ENCODE peak calls at places on chromosomes 4 and X, in four cellular contexts. D is small intestine, P is brain microvascular endothelial cell, A is Peyer's patch. K is an unnamed sample.

GRCh38 chrX:33134164-33134563 is 77.2 kb downstream of the DMD start:
- DNase-seq in D (no peak), P (no peak), A (no peak), K (no peak)

GRCh38 chr4:6878451-6879059 is 31.1 kb upstream of the TBC1D14 start:
- DNase-seq in D (no peak), P (no peak), A (no peak), K (no peak)

GRCh38 chrX:105167233-105167632 is 53.3 kb downstream of the TEX13A start:
- DNase-seq in D (no peak), P (no peak), A (no peak), K (no peak)

GRCh38 chr4:87559090-87559837 is 30.1 kb upstream of the SPARCL1 start:
- DNase-seq in D (peak; percentile 5), P (no peak), A (no peak), K (peak; percentile 96)

GRCh38 chr4:150072906-150073714 is 5.1 kb upstream of the DCLK2 start:
- DNase-seq in D (no peak), P (peak; percentile 78), A (no peak), K (no peak)

GRCh38 chr4:164210377-164210776 is 543.6 kb upstream of the SMIM31 start:
- DNase-seq in D (no peak), P (peak; percentile 54), A (no peak), K (no peak)

GRCh38 chrX:48021026-48021900 is 14.5 kb downstream of the SPACA5 start:
- DNase-seq in D (peak; percentile 72), P (peak; percentile 73), A (peak; percentile 68), K (peak; percentile 77)

GRCh38 chr4:7645956-7646355 is 211.2 kb upstream of the PSAPL1 start:
- DNase-seq in D (no peak), P (no peak), A (no peak), K (no peak)

GRCh38 chr4:52423967-52424366 is 235.1 kb downstream of the USP46 start:
- DNase-seq in D (no peak), P (no peak), A (no peak), K (no peak)

GRCh38 chr4:56828784-56829535 is 7.5 kb upstream of the SPINK2 start:
- DNase-seq in D (no peak), P (peak; percentile 31), A (no peak), K (peak; percentile 56)

GRCh38 chr4:172232966-172233365 is 419.8 kb downstream of the GALNTL6 start:
- DNase-seq in D (no peak), P (no peak), A (no peak), K (peak; percentile 2)

GRCh38 chr4:173852775-173853174 is 322.7 kb upstream of the HAND2 start:
- DNase-seq in D (no peak), P (no peak), A (no peak), K (no peak)

GRCh38 chr4:24831637-24832036 is 36.3 kb downstream of the SOD3 start:
- DNase-seq in D (no peak), P (no peak), A (no peak), K (no peak)

GRCh38 chr4:139214039-139214534 is 37.1 kb upstream of the ELF2 start:
- DNase-seq in D (peak; percentile 70), P (no peak), A (no peak), K (peak; percentile 70)
- H3K27ac ChIP-seq in D (no peak overlapping the region), P (no peak overlapping the region), A (no peak overlapping the region), K (peak overlapping the region; percentile 25)

GRCh38 chrX:10173331-10173900 is 16.6 kb downstream of the CLCN4 start:
- DNase-seq in D (peak; percentile 15), P (peak; percentile 95), A (no peak), K (peak; percentile 86)
- H3K27ac ChIP-seq in D (no peak overlapping the region), P (peak overlapping the region; percentile 83), A (no peak overlapping the region), K (peak overlapping the region; percentile 40)

DNA sequence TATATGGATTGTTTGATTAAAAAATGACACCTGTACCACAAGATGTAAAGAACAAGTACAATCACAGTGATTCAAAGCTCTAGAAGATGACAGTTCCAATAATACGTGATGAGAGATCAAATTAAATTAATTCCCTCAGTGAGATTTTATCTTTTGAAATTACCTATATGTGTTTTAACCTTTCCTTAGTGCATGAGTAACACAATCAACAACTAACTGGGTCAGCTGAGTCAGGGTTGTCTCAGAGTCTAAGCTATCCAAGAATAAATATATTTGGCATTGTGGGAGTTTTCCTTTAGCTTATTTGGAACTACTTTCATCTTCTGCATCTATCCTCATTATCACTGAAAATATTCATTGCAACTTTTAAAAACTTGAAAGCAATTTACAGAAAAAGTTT is 162.8 kb downstream of the WDFY3 start:
- DNase-seq in D (no peak), P (no peak), A (no peak), K (no peak)
- H3K27ac ChIP-seq in D (no peak overlapping the region), P (peak overlapping the region; percentile 19), A (no peak overlapping the region), K (no peak overlapping the region)

GRCh38 chrX:12058087-12058486 is 80.2 kb upstream of the FRMPD4 start:
- DNase-seq in D (no peak), P (no peak), A (no peak), K (no peak)

GRCh38 chrX:12065251-12065650 is 73.0 kb upstream of the FRMPD4 start:
- DNase-seq in D (no peak), P (peak; percentile 24), A (no peak), K (peak; percentile 66)

DNA sequence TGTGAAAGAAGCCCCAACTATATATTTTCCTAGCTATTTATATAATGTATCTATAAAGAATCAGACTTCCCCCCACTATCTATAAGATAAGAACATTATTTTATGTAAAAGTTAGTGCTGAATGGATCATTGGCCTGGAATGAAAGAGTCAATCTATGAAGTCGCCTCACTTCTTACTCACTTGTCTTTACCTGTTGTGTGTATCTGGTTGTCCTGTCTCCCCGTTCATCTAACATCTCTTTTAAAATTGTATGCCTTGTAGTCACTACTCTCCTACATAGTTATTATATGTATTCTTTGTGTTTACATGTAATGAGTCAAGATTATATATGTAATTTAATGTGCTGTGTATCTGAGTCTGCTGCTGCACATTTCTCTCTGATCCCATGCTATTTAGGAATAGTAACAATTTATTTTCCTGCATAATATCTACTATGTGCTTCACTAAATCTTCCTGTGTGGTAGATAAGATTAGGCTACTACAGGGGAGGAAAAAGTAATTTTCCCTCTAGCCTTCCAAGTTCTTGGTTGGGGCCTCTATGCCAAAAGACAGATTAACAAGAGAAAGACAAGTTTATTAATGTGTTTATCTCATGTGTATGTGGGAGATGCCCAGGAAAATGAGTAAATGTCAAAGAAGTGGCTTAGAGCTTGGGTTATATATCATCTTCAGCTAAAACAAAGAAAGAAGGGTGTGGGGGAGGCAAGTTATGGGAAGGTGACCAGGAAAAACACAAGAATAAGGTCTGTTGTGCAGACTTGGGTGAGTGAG is 77.6 kb upstream of the FRMPD4 start:
- DNase-seq in D (no peak), P (no peak), A (no peak), K (no peak)
- H3K27ac ChIP-seq in D (no peak overlapping the region), P (no peak overlapping the region), A (no peak overlapping the region), K (no peak overlapping the region)

DNA sequence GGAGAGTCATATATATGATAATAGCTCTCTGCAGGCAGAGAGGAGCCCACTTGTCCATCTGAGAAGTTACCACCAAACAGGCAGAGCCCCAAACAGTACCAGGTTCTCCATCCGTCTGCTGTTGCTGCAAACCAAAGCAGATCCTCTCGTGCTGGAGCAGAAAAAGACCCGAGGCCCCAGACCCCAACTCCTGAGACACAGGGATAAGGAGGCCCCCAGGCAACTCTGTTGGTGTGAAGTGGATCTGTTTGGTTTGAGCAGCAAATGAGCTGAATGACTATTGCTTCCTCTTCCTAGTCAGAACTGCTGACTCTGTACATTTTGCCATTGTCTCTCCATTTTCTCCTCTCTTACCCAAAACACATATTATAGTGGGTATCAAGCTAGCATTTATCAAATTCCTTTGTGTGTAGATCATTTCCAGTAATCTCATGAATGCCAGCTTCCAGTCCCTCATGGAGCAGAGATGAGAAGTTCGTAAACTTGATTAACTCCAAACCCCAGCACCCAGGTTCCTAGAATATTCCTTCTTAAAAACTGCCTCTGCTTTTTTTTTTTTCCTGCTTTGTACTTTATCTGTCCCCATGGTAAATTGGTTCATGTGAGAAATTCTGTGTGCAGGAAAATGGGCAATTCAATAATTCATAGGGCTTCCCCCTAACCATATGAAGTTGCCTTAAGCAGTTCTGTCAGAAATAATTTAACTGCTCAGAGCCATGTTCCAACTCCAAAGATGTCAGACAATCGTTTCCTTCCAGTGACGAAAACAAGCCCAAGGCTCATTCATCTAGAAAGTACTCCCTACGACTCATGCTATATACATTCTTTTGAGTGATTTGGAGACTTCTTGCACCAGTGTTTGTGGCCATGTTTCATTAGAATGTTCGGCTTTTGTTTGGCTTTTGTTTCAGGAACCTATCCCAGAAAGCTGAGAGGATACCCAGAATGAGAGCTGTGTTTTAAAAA is 98.6 kb upstream of the ATXN3L start:
- DNase-seq in D (no peak), P (no peak), A (no peak), K (no peak)
- H3K27ac ChIP-seq in D (no peak overlapping the region), P (peak overlapping the region; percentile 32), A (no peak overlapping the region), K (peak overlapping the region; percentile 24)

GRCh38 chr4:40581254-40582140 is 48.2 kb downstream of the RBM47 start:
- DNase-seq in D (no peak), P (no peak), A (no peak), K (no peak)

GRCh38 chr4:40575846-40576245 is 53.8 kb downstream of the RBM47 start:
- DNase-seq in D (no peak), P (no peak), A (no peak), K (no peak)

GRCh38 chr4:40579983-40580382 is 49.7 kb downstream of the RBM47 start:
- DNase-seq in D (no peak), P (no peak), A (no peak), K (no peak)

GRCh38 chr4:40576651-40577480 is 52.8 kb downstream of the RBM47 start:
- DNase-seq in D (peak; percentile 100), P (peak; percentile 35), A (peak; percentile 82), K (no peak)

GRCh38 chr4:40577588-40578253 is 51.9 kb downstream of the RBM47 start:
- DNase-seq in D (peak; percentile 9), P (no peak), A (no peak), K (no peak)
- H3K27ac ChIP-seq in D (peak overlapping the region; percentile 66), P (no peak overlapping the region), A (peak overlapping the region; percentile 74), K (no peak overlapping the region)

GRCh38 chr4:127965803-127966175 is 583 bp downstream of the ABHD18 start:
- DNase-seq in D (peak; percentile 69), P (peak; percentile 14), A (no peak), K (peak; percentile 31)
- H3K27ac ChIP-seq in D (peak overlapping the region; percentile 91), P (peak overlapping the region; percentile 64), A (peak overlapping the region; percentile 96), K (peak overlapping the region; percentile 44)

DNA sequence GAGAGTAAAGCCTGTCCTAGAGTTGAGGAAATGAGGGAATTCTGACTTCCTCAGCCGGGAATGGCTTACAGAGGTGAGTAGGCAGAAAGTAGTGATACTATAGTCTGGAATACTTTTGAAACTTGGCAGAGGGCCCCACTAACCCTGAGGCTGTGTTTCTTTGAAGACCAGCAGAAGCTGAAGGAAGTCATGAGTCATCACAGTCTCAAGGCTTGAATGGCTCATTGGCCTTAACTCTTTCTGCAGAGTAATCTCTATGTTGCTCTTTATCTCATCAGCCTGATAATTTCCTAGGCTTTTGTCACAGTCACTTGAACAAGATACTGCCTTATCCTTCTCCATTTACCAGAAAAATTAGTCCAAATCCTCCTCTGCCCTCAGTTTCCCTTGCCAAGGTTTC is 80.8 kb downstream of the ANKRD50 start:
- DNase-seq in D (peak; percentile 41), P (peak; percentile 98), A (no peak), K (peak; percentile 57)
- H3K27ac ChIP-seq in D (no peak overlapping the region), P (peak overlapping the region; percentile 26), A (no peak overlapping the region), K (no peak overlapping the region)

DNA sequence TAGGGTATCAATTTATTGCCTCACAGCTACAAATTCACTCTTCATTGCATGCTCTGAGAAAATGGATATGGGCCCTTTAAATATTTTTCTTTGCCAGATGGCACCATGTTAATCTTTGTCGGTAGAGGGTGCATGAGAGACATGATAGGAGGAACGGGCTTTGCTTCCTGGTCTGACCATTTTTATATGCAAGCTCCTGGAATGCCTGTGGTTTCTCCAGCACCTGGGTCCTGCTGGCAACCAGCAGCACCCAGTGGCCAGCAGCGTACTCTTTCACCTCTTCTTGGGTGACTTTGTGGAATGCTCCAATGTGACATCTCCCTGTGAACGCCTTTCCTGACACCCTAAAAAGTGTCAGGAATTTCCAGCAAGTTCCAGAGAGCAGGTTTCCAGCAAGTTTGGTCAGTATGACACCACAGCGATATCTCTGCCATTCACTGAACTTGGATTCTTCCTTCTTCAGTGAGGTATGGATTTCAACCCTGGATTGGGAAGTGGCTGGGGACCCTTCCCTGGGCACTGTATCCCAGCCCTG is 140.3 kb upstream of the PGRMC2 start:
- DNase-seq in D (peak; percentile 72), P (peak; percentile 55), A (peak; percentile 55), K (peak; percentile 80)
- H3K27ac ChIP-seq in D (no peak overlapping the region), P (no peak overlapping the region), A (no peak overlapping the region), K (no peak overlapping the region)